ENCODE peak calls at places on chromosomes 4 and X, in ten cellular contexts. X is CD8-positive, alpha-beta T cell; P is K562; C is colonic mucosa; F is psoas muscle; E is fibroblast of lung; L is lower lobe of right lung; W is GM23338; B is left lung; Z is kidney. A is an unnamed sample. For H3K4me1, the result is how much of the 10 kb centered on the place peaks cover.

GRCh38 chrX:41350976-41351569 is 17.1 kb downstream of the DDX3X start:
- DNase-seq in X (no peak), P (no peak), C (no peak), F (no peak), E (no peak), L (no peak), W (peak), B (no peak), Z (no peak), A (no peak)

GRCh38 chr4:86356425-86356824 is 3.4 kb downstream of the MAPK10 start:
- DNase-seq in X (no peak), P (no peak), C (no peak), F (no peak), E (no peak), L (no peak), W (no peak), B (no peak), Z (no peak), A (no peak)

GRCh38 chr4:16745009-16745408 is 153.4 kb downstream of the LDB2 start:
- DNase-seq in X (no peak), P (no peak), C (no peak), F (no peak), E (peak), L (no peak), W (no peak), B (no peak), Z (no peak), A (peak)

GRCh38 chr4:123064390-123064789 is 142.0 kb upstream of the NUDT6 start:
- DNase-seq in X (no peak), P (no peak), C (no peak), F (no peak), E (peak), L (no peak), W (no peak), B (no peak), Z (no peak), A (peak)

GRCh38 chr4:20259707-20260106 is 8.0 kb downstream of the SLIT2 start:
- DNase-seq in X (no peak), P (no peak), C (no peak), F (no peak), E (peak), L (no peak), W (no peak), B (no peak), Z (no peak), A (no peak)

GRCh38 chr4:123990310-123990709 is 593.7 kb downstream of the SPRY1 start:
- DNase-seq in X (no peak), P (no peak), C (no peak), F (no peak), E (no peak), L (no peak), W (no peak), B (no peak), Z (no peak), A (no peak)

GRCh38 chr4:6753103-6753560 is 29.4 kb upstream of the KIAA0232 start:
- DNase-seq in X (no peak), P (peak), C (peak), F (no peak), E (no peak), L (peak), W (no peak), B (no peak), Z (no peak), A (peak)

GRCh38 chrX:49876750-49877149 is 2.5 kb upstream of the USP27X start:
- DNase-seq in X (no peak), P (peak), C (peak), F (no peak), E (peak), L (no peak), W (peak), B (no peak), Z (no peak), A (peak)

GRCh38 chrX:14032383-14032782 is 2.7 kb upstream of the GEMIN8 start:
- DNase-seq in X (peak), P (peak), C (peak), F (no peak), E (peak), L (no peak), W (peak), B (no peak), Z (no peak), A (peak)

GRCh38 chr4:168630445-168631187 is 133.8 kb downstream of the PALLD start:
- DNase-seq in X (no peak), P (no peak), C (no peak), F (no peak), E (peak), L (no peak), W (no peak), B (no peak), Z (no peak), A (peak)

GRCh38 chrX:1533083-1533482 is 3.9 kb downstream of the P2RY8 start:
- DNase-seq in X (no peak), P (no peak), C (no peak), F (no peak), E (no peak), L (no peak), W (no peak), B (no peak), Z (no peak), A (no peak)

GRCh38 chr4:153408932-153409331 is 57.2 kb upstream of the TMEM131L start:
- DNase-seq in X (no peak), P (no peak), C (no peak), F (no peak), E (no peak), L (no peak), W (no peak), B (no peak), Z (no peak), A (no peak)

GRCh38 chr4:109248322-109248895 is 54.0 kb downstream of the COL25A1 start:
- DNase-seq in X (no peak), P (no peak), C (no peak), F (no peak), E (no peak), L (no peak), W (no peak), B (no peak), Z (no peak), A (no peak)

GRCh38 chrX:17788956-17789562 is 51.8 kb downstream of the SCML1 start:
- DNase-seq in X (no peak), P (peak), C (no peak), F (no peak), E (no peak), L (no peak), W (peak), B (no peak), Z (no peak), A (no peak)

GRCh38 chr4:52837716-52838558 is 24.2 kb upstream of the RASL11B start:
- DNase-seq in X (no peak), P (no peak), C (no peak), F (no peak), E (peak), L (no peak), W (no peak), B (no peak), Z (no peak), A (peak)

GRCh38 chr4:37541956-37542355 is 144.2 kb downstream of the RELL1 start:
- DNase-seq in X (no peak), P (no peak), C (no peak), F (no peak), E (no peak), L (no peak), W (no peak), B (no peak), Z (no peak), A (no peak)

GRCh38 chr4:23384741-23385140 is 505.1 kb downstream of the PPARGC1A start:
- DNase-seq in X (no peak), P (no peak), C (no peak), F (no peak), E (peak), L (no peak), W (no peak), B (no peak), Z (no peak), A (no peak)

GRCh38 chrX:69150294-69150960 is 14.8 kb downstream of the PJA1 start:
- DNase-seq in X (no peak), P (no peak), C (peak), F (no peak), E (no peak), L (no peak), W (peak), B (no peak), Z (no peak), A (peak)

GRCh38 chr4:57265831-57266582 is 155.8 kb upstream of the IGFBP7 start:
- DNase-seq in X (no peak), P (no peak), C (no peak), F (no peak), E (peak), L (peak), W (peak), B (no peak), Z (peak), A (no peak)

GRCh38 chr4:173505924-173506779 is 23.9 kb downstream of the HAND2 start:
- DNase-seq in X (no peak), P (peak), C (peak), F (no peak), E (no peak), L (no peak), W (peak), B (no peak), Z (no peak), A (peak)

GRCh38 chr4:146330392-146330791 is 116.1 kb downstream of the REELD1 start:
- DNase-seq in X (no peak), P (no peak), C (no peak), F (no peak), E (peak), L (no peak), W (no peak), B (no peak), Z (no peak), A (no peak)

GRCh38 chr4:141810038-141810701 is 173.8 kb downstream of the IL15 start:
- DNase-seq in X (no peak), P (no peak), C (no peak), F (no peak), E (peak), L (no peak), W (peak), B (no peak), Z (no peak), A (no peak)

GRCh38 chr4:128483816-128484215 is 196.2 kb upstream of the PGRMC2 start:
- DNase-seq in X (no peak), P (no peak), C (no peak), F (no peak), E (peak), L (no peak), W (no peak), B (no peak), Z (no peak), A (peak)

GRCh38 chr4:88360791-88361190 is 17.9 kb upstream of the HERC6 start:
- DNase-seq in X (no peak), P (no peak), C (no peak), F (no peak), E (no peak), L (no peak), W (no peak), B (no peak), Z (no peak), A (no peak)

GRCh38 chr4:88366460-88366859 is 12.2 kb upstream of the HERC6 start:
- DNase-seq in X (no peak), P (no peak), C (no peak), F (no peak), E (no peak), L (no peak), W (no peak), B (no peak), Z (no peak), A (no peak)
- TF ChIP-seq CTCF in X (no peak), P (no peak), C (no peak), F (no peak), E (no peak), L (no peak), W (no peak), B (no peak), Z (no peak), A (no peak)

GRCh38 chrX:40009462-40009851 is 88.3 kb downstream of the BCOR start:
- DNase-seq in X (no peak), P (no peak), C (no peak), F (no peak), E (no peak), L (no peak), W (peak), B (no peak), Z (no peak), A (peak)

GRCh38 chrX:40011483-40012038 is 86.2 kb downstream of the BCOR start:
- DNase-seq in X (no peak), P (no peak), C (no peak), F (no peak), E (no peak), L (no peak), W (no peak), B (no peak), Z (no peak), A (peak)

GRCh38 chrX:40012039-40012799 is 85.5 kb downstream of the BCOR start:
- DNase-seq in X (no peak), P (no peak), C (peak), F (peak), E (peak), L (no peak), W (peak), B (no peak), Z (peak), A (peak)

GRCh38 chrX:40009890-40010289 is 87.9 kb downstream of the BCOR start:
- DNase-seq in X (no peak), P (no peak), C (no peak), F (no peak), E (no peak), L (no peak), W (peak), B (no peak), Z (no peak), A (peak)

GRCh38 chrX:40010550-40011364 is 87.0 kb downstream of the BCOR start:
- DNase-seq in X (peak), P (no peak), C (no peak), F (no peak), E (no peak), L (no peak), W (no peak), B (no peak), Z (no peak), A (peak)
- H3K4me1 ChIP-seq in X (under half), P (under half), C (under half), F (under half), E (under half), L (under half), W (under half), B (half or more), Z (under half), A (under half)

DNA sequence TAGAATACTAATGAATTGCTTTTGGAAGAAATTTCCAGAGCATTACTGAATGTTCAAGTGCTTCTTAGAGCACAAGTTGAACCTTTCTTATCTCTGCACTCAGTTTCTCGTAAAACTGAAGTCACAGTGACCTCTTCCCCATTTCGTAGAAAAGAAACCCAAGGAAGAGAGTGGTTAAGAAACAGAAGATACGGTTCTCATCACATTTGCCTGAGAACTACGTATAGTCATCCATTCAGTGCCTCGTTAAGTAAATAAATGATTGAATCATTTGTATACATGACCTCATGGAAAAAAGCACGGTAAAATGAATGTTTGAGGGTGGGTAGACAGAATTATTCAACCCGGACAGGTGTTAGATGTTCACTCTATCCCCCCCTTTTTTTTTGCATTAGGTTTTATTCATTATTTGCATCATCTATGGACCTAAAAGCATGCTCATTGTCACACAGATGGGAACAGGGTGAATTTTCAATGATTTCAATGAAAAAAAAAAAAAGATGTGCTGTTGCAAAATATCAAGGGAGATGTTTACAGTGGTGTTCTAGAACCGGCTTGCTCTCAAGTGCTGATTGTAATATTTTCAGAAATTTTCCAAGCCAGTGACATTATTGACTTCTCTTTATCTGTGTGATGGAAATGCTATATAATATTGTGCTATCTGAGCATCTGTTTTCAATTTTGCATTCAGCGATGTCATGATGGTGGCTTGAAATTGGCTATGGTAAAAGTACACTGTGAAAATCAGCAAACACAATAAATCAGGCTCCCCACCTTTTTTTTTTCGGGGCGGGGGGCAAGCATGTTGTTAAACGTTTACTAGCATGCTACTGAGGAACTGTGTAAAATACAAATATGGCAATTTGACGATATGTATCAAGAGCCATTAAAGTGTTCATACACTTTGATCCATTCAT is 4.3 kb downstream of the RHOH start:
- DNase-seq in X (no peak), P (no peak), C (no peak), F (no peak), E (peak), L (no peak), W (no peak), B (no peak), Z (no peak), A (no peak)
- TF ChIP-seq CTCF in X (no peak), P (no peak), C (no peak), F (no peak), E (no peak), L (no peak), W (no peak), B (no peak), Z (no peak), A (no peak)

GRCh38 chr4:121192013-121192412 is 27.9 kb upstream of the TNIP3 start:
- DNase-seq in X (no peak), P (no peak), C (no peak), F (no peak), E (peak), L (no peak), W (no peak), B (no peak), Z (no peak), A (no peak)
- H3K4me1 ChIP-seq in X (under half), P (under half), C (under half), F (under half), E (under half), L (under half), W (under half), B (under half), Z (under half), A (under half)

DNA sequence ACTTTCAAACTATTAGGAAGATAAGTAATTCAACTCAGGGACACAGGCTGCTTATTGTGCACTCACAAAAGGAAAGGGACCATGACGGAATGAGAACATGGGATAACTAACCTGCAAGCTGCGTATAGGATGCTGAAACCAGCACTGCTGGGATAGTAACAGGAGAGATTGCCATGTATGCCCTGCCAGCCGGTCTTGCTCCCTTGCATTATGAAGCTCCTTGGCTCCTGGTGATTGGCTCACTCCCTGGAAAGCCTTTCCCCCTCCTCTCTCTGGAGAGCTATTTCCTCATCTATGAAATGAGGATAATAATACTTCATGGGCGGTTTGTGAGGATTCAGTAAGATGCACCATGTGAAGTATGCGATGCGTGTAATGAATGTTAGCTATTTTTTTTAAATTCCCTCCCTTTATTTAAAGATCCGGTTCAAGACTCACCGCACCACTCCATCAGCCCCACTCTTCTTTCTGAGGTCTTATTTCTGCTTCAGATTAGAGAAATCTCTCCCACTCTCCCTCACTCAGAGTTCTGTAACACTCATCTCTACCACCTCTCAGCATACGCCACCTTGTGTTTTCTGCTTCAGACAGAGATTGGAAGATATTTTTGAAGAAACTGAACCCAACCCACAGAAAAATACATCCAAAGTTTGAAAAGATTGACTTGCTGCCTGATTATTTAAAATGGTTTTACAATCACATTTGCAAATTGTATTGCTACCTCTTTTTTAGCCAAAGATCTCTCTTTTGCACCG is 18.4 kb downstream of the MSMO1 start:
- DNase-seq in X (no peak), P (no peak), C (no peak), F (no peak), E (no peak), L (no peak), W (peak), B (no peak), Z (no peak), A (peak)
- TF ChIP-seq CTCF in X (no peak), P (no peak), C (no peak), F (no peak), E (peak), L (no peak), W (peak), B (no peak), Z (no peak), A (peak)

GRCh38 chr4:2793920-2794706 is 1.2 kb downstream of the SH3BP2 start:
- DNase-seq in X (peak), P (no peak), C (peak), F (peak), E (no peak), L (peak), W (no peak), B (peak), Z (peak), A (peak)

GRCh38 chr4:2794707-2795557 is 2.0 kb downstream of the SH3BP2 start:
- DNase-seq in X (peak), P (no peak), C (peak), F (peak), E (peak), L (peak), W (no peak), B (peak), Z (peak), A (peak)

GRCh38 chr4:2797188-2797544 is 4.3 kb downstream of the SH3BP2 start:
- DNase-seq in X (no peak), P (no peak), C (peak), F (no peak), E (no peak), L (peak), W (no peak), B (no peak), Z (peak), A (peak)

GRCh38 chr4:2796261-2797187 is 3.6 kb downstream of the SH3BP2 start:
- DNase-seq in X (peak), P (no peak), C (peak), F (peak), E (peak), L (peak), W (no peak), B (peak), Z (peak), A (peak)

DNA sequence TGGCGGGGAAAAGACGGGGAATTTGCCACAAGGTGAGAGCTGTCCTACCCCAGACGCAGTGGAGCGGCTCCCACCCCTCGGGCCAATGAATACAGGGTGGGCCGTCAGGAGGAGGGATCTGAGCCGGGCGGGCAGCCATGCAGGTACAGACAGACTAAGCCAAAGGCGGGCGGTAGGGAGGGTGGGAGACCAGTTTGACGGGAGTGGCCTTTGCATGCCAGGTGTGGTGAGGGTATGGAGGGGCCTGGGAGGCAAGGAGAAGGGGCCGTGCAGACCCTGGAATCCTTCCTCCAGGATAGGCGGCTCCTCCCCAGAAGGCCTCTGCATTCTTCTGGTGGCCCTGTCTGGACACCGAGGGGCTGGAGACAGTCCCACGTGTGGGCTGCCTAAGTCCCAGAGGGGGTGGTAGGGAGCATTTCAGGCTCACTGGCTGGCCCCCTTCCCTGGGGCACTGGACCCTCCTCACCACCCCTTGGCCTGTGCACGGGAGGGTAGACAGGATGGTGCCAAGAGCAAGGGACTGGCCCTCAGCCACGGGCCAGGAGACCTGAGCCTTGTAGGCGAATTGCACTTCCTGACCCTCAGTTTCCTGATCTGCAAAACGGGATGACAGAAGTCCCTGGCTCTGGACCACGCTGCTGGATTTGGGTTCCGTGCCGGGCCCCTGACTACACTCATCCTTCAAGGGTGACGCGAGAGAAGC is 2.8 kb downstream of the SH3BP2 start:
- DNase-seq in X (peak), P (no peak), C (peak), F (peak), E (no peak), L (peak), W (no peak), B (peak), Z (peak), A (peak)
- H3K4me1 ChIP-seq in X (half or more), P (half or more), C (under half), F (under half), E (under half), L (half or more), W (under half), B (half or more), Z (half or more), A (under half)